ENCODE peak calls at places on chromosomes 16 and 17, in nine cellular contexts. K is cardiac muscle cell; E is fibroblast of pulmonary artery; N is sigmoid colon; T is stimulated activated CD4-positive, alpha-beta T cell treated with anti-CD3 and anti-CD28 coated beads, Interleukin-1b, Interleukin-23, amount 100 ng/mL, for 1 hour; J is right atrium auricular region; L is mesothelial cell of epicardium; I is dermis microvascular lymphatic vessel endothelial cell; W is posterior cingulate gyrus. D is an unnamed sample.
A peak's percentile ranks its signal among the peaks of the same experiment; 100 is the strongest.

GRCh38 chr17:76997981-76998531 is 129.9 kb downstream of the MGAT5B start:
- DNase-seq in K (no peak), E (no peak), N (no peak), T (peak; percentile 9), J (no peak), L (no peak), I (no peak), W (no peak), D (no peak)

GRCh38 chr17:31536451-31536850 is 145.0 kb downstream of the RAB11FIP4 start:
- DNase-seq in K (no peak), E (no peak), N (no peak), T (no peak), J (no peak), L (no peak), I (no peak), W (no peak), D (no peak)

GRCh38 chr17:49471769-49472168 is 23.3 kb upstream of the NGFR start:
- DNase-seq in K (no peak), E (no peak), N (no peak), T (no peak), J (no peak), L (no peak), I (no peak), W (no peak), D (no peak)

GRCh38 chr16:57757883-57758282 is 22.3 kb downstream of the KATNB1 start:
- DNase-seq in K (no peak), E (no peak), N (no peak), T (no peak), J (no peak), L (no peak), I (no peak), W (no peak), D (no peak)

GRCh38 chr17:699350-699749 is 15.3 kb downstream of the VPS53 start:
- DNase-seq in K (peak; percentile 43), E (peak; percentile 15), N (no peak), T (no peak), J (no peak), L (no peak), I (peak; percentile 58), W (no peak), D (no peak)

GRCh38 chr17:41734139-41734948 is at the start of gene HAP1:
- DNase-seq in K (peak; percentile 63), E (peak; percentile 21), N (no peak), T (no peak), J (no peak), L (peak; percentile 46), I (no peak), W (peak; percentile 57), D (no peak)

GRCh38 chr16:10992797-10993196 is 48.4 kb downstream of the CLEC16A start:
- DNase-seq in K (no peak), E (peak; percentile 67), N (no peak), T (no peak), J (no peak), L (no peak), I (no peak), W (no peak), D (no peak)

GRCh38 chr17:43816336-43817320 is 16.3 kb downstream of the MPP3 start:
- DNase-seq in K (no peak), E (no peak), N (peak; percentile 46), T (no peak), J (no peak), L (no peak), I (no peak), W (no peak), D (no peak)

GRCh38 chr17:76272541-76273434 is 7.6 kb downstream of the UBALD2 start:
- DNase-seq in K (no peak), E (no peak), N (no peak), T (no peak), J (no peak), L (no peak), I (no peak), W (no peak), D (no peak)

GRCh38 chr16:48614759-48615158 is 4.8 kb upstream of the N4BP1 start:
- DNase-seq in K (no peak), E (no peak), N (no peak), T (no peak), J (peak; percentile 28), L (no peak), I (no peak), W (no peak), D (no peak)